ENCODE peak calls at places on chromosomes 1 and 21, in four cellular contexts. J, Y, L and D are unnamed samples.

GRCh38 chr1:5725406-5725805 is 266.8 kb downstream of the NPHP4 start:
- DNase-seq in J (no peak), Y (no peak), L (no peak), D (no peak)

GRCh38 chr21:36478941-36479340 is 981 bp downstream of the CLDN14 start:
- DNase-seq in J (no peak), Y (no peak), L (no peak), D (no peak)

GRCh38 chr1:234963180-234963903 is 165.3 kb downstream of the TOMM20 start:
- DNase-seq in J (peak; percentile 88), Y (peak; percentile 60), L (no peak), D (peak; percentile 88)

GRCh38 chr1:229874609-229875008 is 192.4 kb upstream of the GALNT2 start:
- DNase-seq in J (no peak), Y (no peak), L (no peak), D (no peak)

GRCh38 chr1:41622402-41622801 is 137.9 kb upstream of the EDN2 start:
- DNase-seq in J (no peak), Y (no peak), L (peak; percentile 55), D (no peak)

GRCh38 chr1:35708179-35708891 is 10.3 kb downstream of the C1orf216 start:
- DNase-seq in J (no peak), Y (no peak), L (no peak), D (no peak)

GRCh38 chr1:15401391-15402055 is 8.2 kb upstream of the EFHD2 start:
- DNase-seq in J (no peak), Y (no peak), L (no peak), D (no peak)

GRCh38 chr1:157286646-157287420 is 148.6 kb upstream of the ETV3 start:
- DNase-seq in J (no peak), Y (no peak), L (peak; percentile 57), D (no peak)

GRCh38 chr1:227544067-227544655 is 19.2 kb upstream of the ZNF678 start:
- DNase-seq in J (no peak), Y (no peak), L (no peak), D (no peak)

GRCh38 chr1:165063181-165063955 is 293.1 kb downstream of the LMX1A start:
- DNase-seq in J (no peak), Y (no peak), L (no peak), D (no peak)

GRCh38 chr1:172402878-172403573 is 17.5 kb upstream of the C1orf105 start:
- DNase-seq in J (no peak), Y (no peak), L (no peak), D (no peak)

GRCh38 chr1:29675481-29676263 is 439.4 kb downstream of the PTPRU start:
- DNase-seq in J (peak; percentile 9), Y (no peak), L (peak; percentile 85), D (no peak)

GRCh38 chr21:43767980-43768867 is 7.9 kb downstream of the CSTB start:
- DNase-seq in J (peak; percentile 74), Y (peak; percentile 85), L (no peak), D (peak; percentile 82)

GRCh38 chr1:209549384-209550001 is 34.0 kb upstream of the CAMK1G start:
- DNase-seq in J (no peak), Y (peak; percentile 32), L (no peak), D (no peak)

GRCh38 chr1:2279882-2280281 is 51.8 kb downstream of the SKI start:
- DNase-seq in J (no peak), Y (no peak), L (no peak), D (no peak)

GRCh38 chr1:22107126-22107525 is 35.8 kb downstream of the WNT4 start:
- DNase-seq in J (no peak), Y (no peak), L (no peak), D (no peak)

GRCh38 chr1:87243573-87243972 is 85.1 kb upstream of the LMO4 start:
- DNase-seq in J (no peak), Y (no peak), L (no peak), D (no peak)

GRCh38 chr1:32337855-32338636 is 2.0 kb upstream of the MARCKSL1 start:
- DNase-seq in J (peak; percentile 40), Y (no peak), L (no peak), D (peak; percentile 56)

GRCh38 chr1:62318756-62319544 is at the start of gene KANK4:
- DNase-seq in J (peak; percentile 28), Y (no peak), L (no peak), D (peak; percentile 45)

GRCh38 chr1:65691152-65691900 is 101.4 kb upstream of the PDE4B start:
- DNase-seq in J (no peak), Y (no peak), L (no peak), D (no peak)

GRCh38 chr1:109151146-109151545 is 37.2 kb downstream of the ELAPOR1 start:
- DNase-seq in J (peak; percentile 67), Y (peak; percentile 56), L (no peak), D (peak; percentile 65)

GRCh38 chr1:10637400-10637799 is 159.0 kb downstream of the CASZ1 start:
- DNase-seq in J (no peak), Y (no peak), L (no peak), D (no peak)

GRCh38 chr1:193438771-193439170 is 252.4 kb upstream of the B3GALT2 start:
- DNase-seq in J (no peak), Y (no peak), L (no peak), D (no peak)

GRCh38 chr1:42518894-42519293 is 55.8 kb downstream of the CCDC30 start:
- DNase-seq in J (no peak), Y (no peak), L (no peak), D (no peak)

DNA sequence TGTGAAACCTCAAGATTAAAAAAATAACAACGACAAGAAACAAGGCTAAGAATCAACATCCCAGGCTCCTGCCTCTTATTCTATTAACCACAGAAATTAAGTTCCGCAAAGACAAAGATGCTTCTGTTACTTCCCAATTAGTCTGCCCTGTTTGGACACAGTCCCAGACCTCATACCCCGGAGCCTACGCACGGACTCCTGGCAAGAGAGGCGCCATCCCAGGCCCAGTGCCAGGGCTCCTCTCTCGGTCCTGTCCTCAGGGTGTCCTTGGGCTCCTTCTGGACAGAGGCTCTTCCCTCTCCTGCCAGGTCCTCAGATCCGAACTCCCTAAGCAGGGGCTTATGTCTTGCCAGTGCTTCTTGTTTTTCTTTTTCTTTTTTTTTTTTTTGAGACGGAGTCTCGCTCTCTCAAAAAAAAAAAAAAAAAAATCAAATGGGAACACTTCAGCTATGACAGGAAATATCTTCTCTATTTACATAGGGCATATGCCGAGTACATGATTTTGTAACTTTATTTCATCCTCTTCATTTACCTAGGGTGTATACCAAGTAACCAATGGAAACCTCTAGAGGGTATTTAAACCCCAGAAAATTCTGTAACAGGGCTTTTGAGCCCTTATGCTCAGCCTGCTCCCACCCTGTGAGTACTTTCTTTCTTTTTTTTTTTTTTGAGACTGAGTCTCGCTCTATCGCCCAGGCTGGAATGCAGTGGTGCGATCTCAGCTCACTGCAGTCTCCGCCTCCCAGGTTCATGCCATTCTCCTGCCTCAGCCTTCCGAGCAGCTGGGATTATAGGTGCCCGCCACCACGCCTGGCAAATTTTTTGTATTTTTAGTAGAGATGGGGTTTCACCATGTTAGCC is 11.7 kb upstream of the ENO1 start:
- DNase-seq in J (peak; percentile 47), Y (no peak), L (peak; percentile 93), D (peak; percentile 74)
- TF ChIP-seq EP300 in J (no peak), Y (no peak), L (no peak), D (no peak)

DNA sequence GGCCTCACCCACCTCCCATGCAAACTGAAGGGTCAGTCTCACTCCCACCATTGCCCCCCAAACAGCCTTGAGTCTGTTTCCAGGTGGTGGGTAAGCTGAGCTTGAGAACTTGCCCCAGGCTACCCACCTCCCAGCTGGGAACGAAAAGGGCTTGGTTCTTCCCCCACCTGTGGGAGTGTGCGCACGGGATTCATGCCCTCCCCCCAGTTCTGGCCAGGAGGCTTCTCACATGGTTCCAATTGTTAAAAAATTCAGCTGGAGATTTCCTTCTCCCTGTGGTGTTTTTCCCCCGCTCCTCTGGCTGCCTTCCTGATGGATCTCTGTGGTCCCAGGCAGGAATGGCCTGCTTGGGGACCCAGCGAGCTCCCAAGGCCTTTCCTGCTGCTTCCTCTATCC is 81.8 kb upstream of the C21orf91 start:
- DNase-seq in J (no peak), Y (no peak), L (no peak), D (no peak)
- H3K4me3 ChIP-seq in J (no peak overlapping the region), Y (no peak overlapping the region), L (no peak overlapping the region), D (no peak overlapping the region)

DNA sequence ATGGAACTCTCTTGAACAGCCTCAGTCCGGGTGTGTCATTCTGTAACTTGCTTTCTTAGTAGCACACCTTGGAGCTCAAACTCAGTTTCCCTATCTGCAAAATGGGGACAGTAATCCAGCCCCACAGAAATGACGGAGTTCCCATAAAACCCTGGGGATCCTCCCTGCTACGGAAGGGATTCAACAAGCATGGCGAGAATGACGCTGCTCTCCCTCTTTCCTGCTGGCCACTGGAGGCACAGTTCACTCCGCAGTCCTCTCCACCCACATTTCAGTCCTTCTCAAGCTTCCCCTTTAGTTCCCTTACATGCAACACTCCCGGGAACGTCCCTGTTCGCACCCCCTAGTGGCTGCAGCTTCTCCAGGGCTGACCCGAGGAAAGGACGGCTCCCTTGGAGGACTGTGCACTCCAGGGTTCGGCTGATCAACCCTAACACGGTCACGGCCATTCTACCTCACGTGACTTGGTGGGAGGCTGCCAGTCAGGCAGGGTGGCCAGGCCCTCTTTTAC is 20.6 kb downstream of the RUNX3 start:
- DNase-seq in J (peak; percentile 61), Y (peak; percentile 78), L (no peak), D (peak; percentile 85)
- TF ChIP-seq POLR2AphosphoS5 in J (no peak), Y (no peak), L (no peak), D (no peak)

DNA sequence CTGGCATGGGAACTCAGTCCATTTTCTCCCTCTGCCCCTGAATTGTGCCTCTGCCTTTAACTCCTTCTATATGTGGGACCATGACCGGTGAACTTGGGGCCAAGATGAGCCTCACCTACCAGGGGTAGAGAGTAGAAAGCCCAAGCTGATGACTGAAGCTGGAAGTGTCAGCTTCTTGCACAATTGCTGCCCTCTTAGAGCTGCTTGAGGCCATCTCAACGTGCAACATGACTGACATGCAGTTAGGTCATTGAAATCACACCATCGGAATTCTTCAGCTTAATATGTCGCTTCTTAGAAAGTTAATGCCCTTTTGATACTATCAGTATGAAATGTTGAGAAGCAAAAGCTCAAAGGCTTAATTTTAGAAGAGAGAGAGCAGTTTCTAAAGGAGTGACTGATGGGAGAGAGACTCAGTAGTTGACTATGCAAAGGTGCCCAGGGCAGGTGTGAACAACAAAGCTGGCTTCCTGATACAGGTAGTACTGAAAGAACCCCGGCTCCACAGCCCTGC is 89.4 kb upstream of the UBE2U start:
- DNase-seq in J (no peak), Y (no peak), L (no peak), D (no peak)
- TF ChIP-seq EP300 in J (no peak), Y (no peak), L (no peak), D (no peak)

GRCh38 chr1:182368903-182369302 is 22.7 kb downstream of the GLUL start:
- DNase-seq in J (no peak), Y (no peak), L (no peak), D (no peak)

GRCh38 chr1:182370532-182370931 is 21.1 kb downstream of the GLUL start:
- DNase-seq in J (no peak), Y (no peak), L (no peak), D (no peak)

GRCh38 chr1:182367928-182368327 is 23.7 kb downstream of the GLUL start:
- DNase-seq in J (no peak), Y (no peak), L (no peak), D (no peak)

GRCh38 chr1:182366596-182366995 is 25.0 kb downstream of the GLUL start:
- DNase-seq in J (no peak), Y (no peak), L (no peak), D (no peak)

DNA sequence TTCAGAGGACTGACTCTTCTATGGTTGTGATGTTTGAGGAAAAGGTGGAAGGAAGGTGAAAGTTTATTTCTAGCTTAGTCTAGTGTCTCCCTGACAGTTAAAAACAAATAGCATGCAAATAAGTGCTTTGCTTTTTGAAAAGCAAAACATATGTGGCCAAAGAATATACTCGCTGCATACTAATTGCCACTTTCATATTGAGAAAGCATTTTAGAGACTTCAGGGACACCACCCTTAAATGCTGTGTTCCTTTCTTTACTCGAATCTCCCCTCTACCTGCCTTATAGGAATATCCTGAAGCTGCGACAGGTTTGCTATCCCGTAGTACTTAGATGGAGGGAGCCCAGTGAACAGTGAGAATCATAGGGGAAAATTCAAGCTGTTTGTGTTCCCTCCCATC is 23.2 kb downstream of the GLUL start:
- DNase-seq in J (no peak), Y (no peak), L (no peak), D (no peak)
- H3K4me3 ChIP-seq in J (no peak overlapping the region), Y (no peak overlapping the region), L (no peak overlapping the region), D (no peak overlapping the region)